ENCODE peak calls at places on chromosomes 13 and 19, in four cellular contexts. J, I, T and K are unnamed samples.

GRCh38 chr13:95226476-95226875 is 74.8 kb downstream of the ABCC4 start:
- DNase-seq in J (no peak), I (no peak), T (no peak), K (no peak)

GRCh38 chr13:112781881-112782361 is 92.1 kb downstream of the ATP11A start:
- DNase-seq in J (no peak), I (peak; percentile 59), T (no peak), K (no peak)

GRCh38 chr19:4369888-4370260 is 26.5 kb downstream of the MPND start:
- DNase-seq in J (no peak), I (no peak), T (no peak), K (peak; percentile 61)

GRCh38 chr19:14450168-14450874 is 17.2 kb downstream of the PKN1 start:
- DNase-seq in J (no peak), I (no peak), T (no peak), K (no peak)

GRCh38 chr19:18507021-18507726 is 14.7 kb downstream of the ELL start:
- DNase-seq in J (no peak), I (no peak), T (no peak), K (no peak)

GRCh38 chr13:102317593-102317992 is 84.3 kb downstream of the FGF14 start:
- DNase-seq in J (peak; percentile 54), I (peak; percentile 69), T (no peak), K (peak; percentile 73)

GRCh38 chr19:42282036-42282762 is 13.1 kb downstream of the CIC start:
- DNase-seq in J (no peak), I (no peak), T (no peak), K (no peak)

GRCh38 chr13:112486386-112487126 is 101.4 kb downstream of the TUBGCP3 start:
- DNase-seq in J (no peak), I (no peak), T (no peak), K (peak; percentile 79)

GRCh38 chr13:109704771-109705628 is 81.4 kb downstream of the IRS2 start:
- DNase-seq in J (no peak), I (peak; percentile 64), T (no peak), K (no peak)

GRCh38 chr13:39302855-39303254 is 264.6 kb downstream of the NHLRC3 start:
- DNase-seq in J (no peak), I (no peak), T (no peak), K (no peak)

DNA sequence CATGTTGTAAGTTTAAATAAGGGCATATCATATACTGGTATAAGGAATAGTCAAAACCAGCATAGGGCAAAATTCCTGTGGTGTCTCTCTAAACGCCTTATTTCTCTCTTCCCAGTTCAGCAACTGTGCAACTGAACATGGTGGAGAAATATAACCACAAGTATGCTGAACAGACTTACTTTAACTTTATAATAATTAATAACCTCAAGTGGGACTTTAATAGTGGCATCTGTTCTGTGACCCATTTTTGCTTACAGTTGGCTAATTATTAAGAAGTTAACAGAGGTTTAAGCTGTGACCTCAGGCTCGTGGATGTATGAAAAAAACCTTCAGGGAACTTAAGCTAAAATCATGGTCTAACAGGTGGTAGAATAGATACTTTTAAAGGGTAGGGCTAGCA is 54.3 kb downstream of the MICU2 start:
- DNase-seq in J (no peak), I (no peak), T (no peak), K (no peak)
- H3K4me3 ChIP-seq in J (no peak overlapping the region), I (no peak overlapping the region), T (no peak overlapping the region), K (no peak overlapping the region)

GRCh38 chr19:29084266-29084665 is 128.7 kb downstream of the UQCRFS1 start:
- DNase-seq in J (no peak), I (no peak), T (no peak), K (no peak)
- TF ChIP-seq CTCF in J (no peak), I (no peak), T (no peak), K (peak; percentile 28)

GRCh38 chr13:114042066-114042815 is 68.4 kb upstream of the C13orf46 start:
- DNase-seq in J (no peak), I (no peak), T (no peak), K (no peak)
- H3K4me3 ChIP-seq in J (no peak overlapping the region), I (no peak overlapping the region), T (no peak overlapping the region), K (no peak overlapping the region)

DNA sequence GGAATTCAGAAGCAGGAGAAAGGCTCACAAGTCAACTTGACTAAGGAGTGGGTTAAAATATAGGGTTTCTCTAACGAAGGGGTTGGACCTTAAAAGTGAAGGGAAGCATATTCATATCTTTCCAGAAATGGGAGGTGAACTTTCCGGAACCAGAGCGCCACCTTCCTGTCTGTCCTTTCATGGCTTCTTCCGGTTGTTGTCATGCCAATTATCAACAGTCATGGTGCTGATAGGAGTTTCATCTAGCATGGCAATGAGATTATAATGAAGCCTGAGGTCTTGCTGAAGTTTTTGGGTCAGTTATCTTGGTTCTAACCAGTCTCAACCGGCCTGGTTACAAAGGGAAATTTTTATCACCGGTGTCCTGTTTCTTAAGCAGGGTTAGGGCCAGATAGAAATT is 162.9 kb upstream of the NBEA start:
- DNase-seq in J (no peak), I (no peak), T (no peak), K (no peak)
- TF ChIP-seq CTCF in J (no peak), I (no peak), T (no peak), K (no peak)